ENCODE peak calls at places on chromosome 16, in ten cellular contexts. X is HFF-Myc; K is endothelial cell; J is tibial artery; V is LoVo; W is sciatic nerve; R is NCI-H345; G is GM13977; S is stimulated activated CD8-positive, alpha-beta memory T cell treated with anti-CD3 and anti-CD28 coated beads, Interleukin-7, amount 100 ng/mL, for 4 hours; Z is T follicular helper cell. M is an unnamed sample.

GRCh38 chr16:89132194-89133005 is 38.7 kb downstream of the ACSF3 start:
- DNase-seq in R (no peak), G (no peak), K (no peak), S (no peak), W (peak), J (no peak), Z (no peak), X (no peak), V (no peak), M (no peak)

GRCh38 chr16:66752958-66753357 is 1.5 kb upstream of the DYNC1LI2 start:
- DNase-seq in R (no peak), X (no peak), S (no peak), W (no peak), J (no peak), Z (no peak), G (no peak), K (no peak), V (no peak), M (no peak)

GRCh38 chr16:88353691-88354090 is 29.1 kb upstream of the ZNF469 start:
- DNase-seq in R (no peak), Z (no peak), G (no peak), S (no peak), K (no peak), W (no peak), X (no peak), J (no peak), V (no peak), M (no peak)

GRCh38 chr16:67481561-67482259 is 753 bp upstream of the ATP6V0D1 start:
- DNase-seq in R (peak), G (no peak), J (no peak), W (peak), S (peak), K (no peak), Z (peak), V (peak), X (no peak), M (no peak)

GRCh38 chr16:24508614-24509013 is 30.8 kb upstream of the RBBP6 start:
- DNase-seq in W (no peak), V (no peak), X (no peak), K (no peak), J (no peak), G (no peak), R (no peak), Z (no peak), S (no peak), M (peak)

GRCh38 chr16:80912651-80913050 is 94.0 kb downstream of the CMC2 start:
- DNase-seq in G (no peak), R (no peak), Z (no peak), V (no peak), W (no peak), X (no peak), S (no peak), K (no peak), J (no peak), M (no peak)

GRCh38 chr16:89308391-89309333 is 91.2 kb downstream of the ZNF778 start:
- DNase-seq in X (no peak), K (peak), G (no peak), J (no peak), R (no peak), S (no peak), V (no peak), W (no peak), Z (no peak), M (no peak)

GRCh38 chr16:67326472-67327309 is at the start of the genes KCTD19 and LRRC36:
- DNase-seq in G (peak), X (no peak), Z (peak), K (peak), R (peak), V (peak), J (peak), W (peak), S (peak), M (no peak)

GRCh38 chr16:19029980-19030379 is 37.4 kb upstream of the COQ7 start:
- DNase-seq in X (no peak), K (no peak), Z (no peak), W (peak), G (no peak), R (no peak), V (no peak), S (no peak), J (no peak), M (no peak)

GRCh38 chr16:71479420-71479819 is 9.7 kb downstream of the ZNF19 start:
- DNase-seq in Z (no peak), W (no peak), G (no peak), V (no peak), S (no peak), K (peak), R (peak), J (no peak), X (no peak), M (peak)

GRCh38 chr16:79365687-79366086 is 234.8 kb downstream of the MAF start:
- DNase-seq in S (no peak), R (no peak), K (no peak), W (no peak), J (no peak), G (no peak), V (no peak), Z (no peak), X (no peak), M (no peak)

GRCh38 chr16:28495098-28495793 is 803 bp downstream of the APOBR start:
- DNase-seq in V (no peak), G (peak), S (no peak), R (no peak), K (no peak), W (no peak), X (no peak), Z (no peak), J (no peak), M (no peak)

GRCh38 chr16:87391324-87391949 is 699 bp upstream of the MAP1LC3B start:
- DNase-seq in X (no peak), J (peak), G (no peak), V (peak), Z (no peak), K (peak), S (no peak), R (no peak), W (peak), M (peak)

GRCh38 chr16:84718-85452 is 6.9 kb downstream of the MPG start:
- DNase-seq in X (no peak), V (no peak), S (peak), R (peak), W (no peak), Z (no peak), G (peak), J (peak), K (peak), M (peak)

GRCh38 chr16:58499615-58500328 is at the start of gene NDRG4:
- DNase-seq in V (no peak), X (peak), J (no peak), S (no peak), K (peak), G (peak), W (peak), Z (peak), R (peak), M (peak)

GRCh38 chr16:83887088-83887487 is 11.8 kb upstream of the MLYCD start:
- DNase-seq in Z (no peak), J (no peak), S (no peak), X (no peak), W (no peak), R (no peak), V (peak), K (no peak), G (no peak), M (no peak)

GRCh38 chr16:72934661-72935403 is 113.1 kb downstream of the ZFHX3 start:
- DNase-seq in V (no peak), J (no peak), X (no peak), S (no peak), G (no peak), K (no peak), R (no peak), Z (no peak), W (no peak), M (peak)

GRCh38 chr16:82169861-82170845 is at the start of gene MPHOSPH6:
- DNase-seq in J (peak), Z (peak), R (peak), V (peak), S (peak), X (peak), W (peak), K (peak), G (peak), M (peak)

GRCh38 chr16:85324506-85324905 is 212.2 kb upstream of the CIBAR2 start:
- DNase-seq in K (no peak), Z (no peak), J (no peak), R (no peak), S (no peak), G (no peak), X (no peak), V (no peak), W (no peak), M (no peak)

GRCh38 chr16:24589997-24590396 is 50.6 kb downstream of the RBBP6 start:
- DNase-seq in S (no peak), Z (no peak), W (no peak), R (no peak), J (no peak), G (no peak), V (no peak), X (no peak), K (no peak), M (no peak)

GRCh38 chr16:4404247-4404966 is 12.0 kb downstream of the CORO7 start:
- DNase-seq in K (peak), R (peak), W (no peak), X (no peak), S (no peak), G (no peak), Z (no peak), J (no peak), V (no peak), M (no peak)

GRCh38 chr16:72956124-72957064 is 91.5 kb downstream of the ZFHX3 start:
- DNase-seq in X (no peak), J (peak), G (no peak), K (no peak), S (no peak), R (no peak), V (no peak), Z (no peak), W (no peak), M (peak)

GRCh38 chr16:57760357-57761160 is 25.0 kb downstream of the KATNB1 start:
- DNase-seq in G (no peak), S (no peak), V (no peak), R (no peak), W (no peak), K (no peak), J (no peak), X (no peak), Z (no peak), M (no peak)

GRCh38 chr16:4800290-4801041 is 2.0 kb downstream of the ROGDI start:
- DNase-seq in X (no peak), Z (no peak), J (no peak), K (peak), S (no peak), R (no peak), W (no peak), G (peak), V (no peak), M (no peak)

GRCh38 chr16:47866431-47866830 is 289.4 kb downstream of the ABCC12 start:
- DNase-seq in Z (no peak), S (no peak), J (no peak), X (no peak), G (no peak), K (no peak), V (no peak), R (no peak), W (no peak), M (no peak)

GRCh38 chr16:58047557-58048348 is 22.2 kb downstream of the MMP15 start:
- DNase-seq in W (no peak), Z (no peak), V (no peak), X (no peak), K (peak), G (no peak), S (no peak), R (no peak), J (no peak), M (no peak)

GRCh38 chr16:1330260-1330914 is 3.1 kb upstream of the BAIAP3 start:
- DNase-seq in J (no peak), K (no peak), S (no peak), Z (no peak), G (no peak), V (no peak), X (no peak), R (no peak), W (no peak), M (no peak)

M was measured in fibroblast of gingiva.